ENCODE peak calls at places on chromosomes 1 and 21, in six cellular contexts. P is A549, N is cardiac fibroblast, V is right atrium auricular region, Q is bronchial epithelial cell, I is gastrocnemius medialis. M is an unnamed sample.

GRCh38 chr1:179958359-179958758 is 3.7 kb downstream of the CEP350 start:
- DNase-seq in P (no peak), Q (no peak), N (no peak), V (no peak), I (peak; percentile 30), M (no peak)

GRCh38 chr1:1895456-1896333 is 4.8 kb upstream of the GNB1 start:
- DNase-seq in P (no peak), I (no peak), V (no peak), Q (no peak), N (no peak), M (no peak)

GRCh38 chr1:22104865-22105437 is 37.9 kb downstream of the WNT4 start:
- DNase-seq in Q (no peak), P (no peak), V (no peak), N (no peak), I (no peak), M (peak; percentile 73)

GRCh38 chr1:171740987-171741871 is 636 bp downstream of the VAMP4 start:
- DNase-seq in I (peak; percentile 17), Q (peak; percentile 26), P (peak; percentile 25), N (peak; percentile 50), V (no peak), M (peak; percentile 75)

GRCh38 chr21:35644523-35644922 is 415.8 kb downstream of the SETD4 start:
- DNase-seq in I (no peak), N (no peak), P (no peak), V (no peak), Q (no peak), M (no peak)

GRCh38 chr1:85578321-85579295 is 2.0 kb upstream of the CCN1 start:
- DNase-seq in V (no peak), I (no peak), P (no peak), N (peak; percentile 98), Q (no peak), M (no peak)

GRCh38 chr1:220787069-220787614 is 429 bp downstream of the MTARC1 start:
- DNase-seq in P (peak; percentile 58), V (peak; percentile 55), Q (peak; percentile 53), I (no peak), N (no peak), M (no peak)

GRCh38 chr1:182281541-182281940 is 110.0 kb downstream of the GLUL start:
- DNase-seq in V (no peak), I (no peak), Q (no peak), N (no peak), P (no peak), M (no peak)

GRCh38 chr1:177871633-177872562 is 98.0 kb downstream of the SEC16B start:
- DNase-seq in P (no peak), N (no peak), V (no peak), I (no peak), Q (no peak), M (no peak)

GRCh38 chr1:903305-903704 is 20.4 kb upstream of the SAMD11 start:
- DNase-seq in P (no peak), I (no peak), Q (no peak), N (no peak), V (no peak), M (peak; percentile 0)

GRCh38 chr1:30914931-30915330 is 6.4 kb upstream of the SDC3 start:
- DNase-seq in Q (no peak), I (no peak), V (no peak), P (no peak), N (no peak), M (no peak)

GRCh38 chr1:94329986-94330385 is 88.2 kb upstream of the ABCD3 start:
- DNase-seq in N (peak; percentile 81), I (no peak), Q (peak; percentile 28), V (no peak), P (no peak), M (peak; percentile 6)

GRCh38 chr1:198936371-198937083 is 297.7 kb downstream of the PTPRC start:
- DNase-seq in I (no peak), N (peak; percentile 52), V (no peak), Q (peak; percentile 55), P (no peak), M (no peak)

GRCh38 chr1:69738458-69738857 is 170.7 kb downstream of the LRRC7 start:
- DNase-seq in N (peak; percentile 15), Q (no peak), P (no peak), I (no peak), V (no peak), M (no peak)

GRCh38 chr1:235079443-235079967 is 49.1 kb downstream of the TOMM20 start:
- DNase-seq in I (peak; percentile 62), V (no peak), P (peak; percentile 49), N (no peak), Q (peak; percentile 98), M (peak; percentile 85)

GRCh38 chr1:220281159-220281574 is 8.9 kb upstream of the RAB3GAP2 start:
- DNase-seq in V (no peak), P (peak; percentile 12), N (peak; percentile 32), I (no peak), Q (peak; percentile 72), M (peak; percentile 32)

GRCh38 chr1:63794927-63795326 is 21.1 kb downstream of the ROR1 start:
- DNase-seq in I (no peak), N (peak; percentile 34), V (no peak), P (no peak), Q (no peak), M (no peak)

GRCh38 chr21:42340187-42340586 is 10.6 kb downstream of the TFF2 start:
- DNase-seq in V (no peak), Q (no peak), P (no peak), I (no peak), N (no peak), M (no peak)

GRCh38 chr1:69673301-69673700 is 105.6 kb downstream of the LRRC7 start:
- DNase-seq in Q (no peak), V (no peak), I (no peak), N (no peak), P (no peak), M (no peak)

GRCh38 chr1:116911779-116912469 is 2.2 kb downstream of the PTGFRN start:
- DNase-seq in N (no peak), P (no peak), Q (no peak), I (no peak), V (no peak), M (no peak)
- H3K4me3 ChIP-seq in N (peak overlapping the region; percentile 69), P (no peak overlapping the region), Q (peak overlapping the region; percentile 74), I (no peak overlapping the region), V (peak overlapping the region; percentile 85), M (no peak overlapping the region)

GRCh38 chr1:57377731-57378139 is 46.1 kb downstream of the DAB1 start:
- DNase-seq in N (no peak), I (no peak), P (no peak), V (no peak), Q (no peak), M (no peak)
- TF ChIP-seq CTCF in N (no peak), I (no peak), P (no peak), V (no peak), Q (no peak), M (no peak)

GRCh38 chr1:103516693-103517092 is 8.8 kb upstream of the RNPC3 start:
- DNase-seq in V (no peak), P (no peak), Q (peak; percentile 84), N (no peak), I (no peak), M (no peak)

GRCh38 chr1:103520822-103521221 is 4.7 kb upstream of the RNPC3 start:
- DNase-seq in V (no peak), N (no peak), P (no peak), I (no peak), Q (no peak), M (no peak)

GRCh38 chr1:103514920-103515503 is 10.5 kb upstream of the RNPC3 start:
- DNase-seq in I (no peak), N (peak; percentile 74), V (no peak), Q (peak; percentile 62), P (peak; percentile 2), M (peak; percentile 71)

GRCh38 chr1:103516283-103516682 is 9.2 kb upstream of the RNPC3 start:
- DNase-seq in I (no peak), V (no peak), N (no peak), Q (no peak), P (no peak), M (no peak)

DNA sequence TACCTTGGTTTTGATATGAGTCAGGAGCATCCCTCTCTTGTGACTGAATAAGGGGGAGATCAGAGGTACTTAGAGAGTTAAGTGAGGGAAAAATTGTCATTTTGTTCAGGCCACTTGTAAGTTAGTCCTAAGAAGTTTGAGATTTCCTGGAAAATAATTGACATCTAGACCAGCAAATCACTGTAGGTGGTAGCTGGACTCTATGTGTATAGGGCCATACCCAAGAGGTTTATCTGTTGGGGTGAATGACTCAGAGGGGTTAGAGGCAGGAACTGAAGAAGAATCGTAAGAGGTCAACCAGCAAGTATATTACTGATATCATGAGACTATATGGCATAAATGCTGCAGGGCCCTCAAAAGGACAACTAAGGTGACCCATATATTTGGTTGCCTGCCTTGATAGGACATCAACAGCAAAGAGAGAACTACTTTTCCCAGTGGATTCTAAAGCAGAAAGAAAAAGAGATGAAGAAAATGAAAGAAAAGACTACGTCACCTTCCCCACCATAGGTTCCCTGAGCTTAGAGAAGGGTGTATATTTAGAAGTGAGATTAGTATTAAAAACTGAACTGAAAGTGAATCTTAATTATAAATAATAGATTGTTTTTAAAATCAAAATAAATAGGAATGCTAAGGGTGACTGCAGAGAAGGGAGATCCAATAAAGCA is 8.0 kb upstream of the RNPC3 start:
- DNase-seq in N (peak; percentile 31), P (no peak), I (no peak), V (no peak), Q (peak; percentile 57), M (peak; percentile 60)
- H3K4me3 ChIP-seq in N (no peak overlapping the region), P (no peak overlapping the region), I (no peak overlapping the region), V (no peak overlapping the region), Q (no peak overlapping the region), M (peak overlapping the region; percentile 55)

DNA sequence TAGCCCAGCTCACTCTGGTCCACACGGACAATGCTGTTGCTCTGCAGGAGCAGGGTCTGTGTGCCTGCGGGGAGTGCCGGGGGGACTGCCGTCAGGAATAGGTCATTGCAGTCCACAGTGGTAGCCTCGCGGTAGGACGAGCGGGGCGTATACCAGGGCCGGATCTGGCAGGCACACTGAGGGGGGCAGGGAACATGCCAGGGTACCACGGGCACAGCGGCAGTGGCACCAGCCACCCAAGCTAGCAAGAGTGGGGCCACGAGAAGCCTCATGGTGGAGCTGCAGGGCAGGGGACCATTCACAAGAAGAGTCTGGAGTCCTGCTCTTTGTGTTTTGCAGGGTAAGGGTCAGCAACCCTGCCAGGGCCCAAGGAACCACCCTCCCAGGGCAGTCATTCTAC is 65.8 kb downstream of the LRRN2 start:
- DNase-seq in I (no peak), Q (no peak), N (no peak), V (no peak), P (no peak), M (no peak)
- TF ChIP-seq CTCF in I (no peak), Q (no peak), N (no peak), V (no peak), P (no peak), M (peak; percentile 3)

DNA sequence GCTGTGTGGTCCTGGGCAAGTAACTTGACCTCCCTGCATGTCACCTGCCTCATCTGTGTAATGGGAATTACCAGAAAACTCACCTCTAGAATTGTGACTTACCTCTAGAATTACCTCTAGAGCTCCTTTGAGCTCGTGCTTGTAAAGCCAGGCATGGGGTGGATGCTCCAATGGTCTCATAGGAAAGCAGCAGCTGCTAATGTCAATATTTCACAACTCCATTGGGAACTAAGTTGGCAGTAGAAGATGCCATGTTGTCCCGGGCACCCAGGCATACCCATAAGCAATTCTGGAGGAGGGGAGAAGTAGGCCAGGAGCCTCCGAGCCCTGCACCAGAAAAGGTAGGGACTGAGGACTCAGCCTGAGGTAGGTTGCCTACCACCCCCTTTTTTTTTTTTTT is 119.6 kb upstream of the SLC25A33 start:
- DNase-seq in V (no peak), P (no peak), I (no peak), Q (no peak), N (no peak), M (no peak)
- H3K4me3 ChIP-seq in V (no peak overlapping the region), P (no peak overlapping the region), I (no peak overlapping the region), Q (no peak overlapping the region), N (no peak overlapping the region), M (no peak overlapping the region)

M was measured in GM12865.